ENCODE peak calls at places on chromosomes 7 and 10, in six cellular contexts. One of them, this sample, is unnamed.

GRCh38 chr10:133013478-133013877 is 71.1 kb upstream of the CFAP46 start:
- DNase-seq in MM.1S: no peak
- DNase-seq in PC-9: peak; percentile 49
- DNase-seq in neural progenitor cell: no peak
- DNase-seq in GM23248: no peak
- DNase-seq in GM23338: no peak
- DNase-seq in this sample: no peak

GRCh38 chr7:41921453-41921912 is 218.6 kb upstream of the INHBA start:
- DNase-seq in MM.1S: no peak
- DNase-seq in PC-9: no peak
- DNase-seq in neural progenitor cell: no peak
- DNase-seq in GM23248: peak; percentile 80
- DNase-seq in GM23338: no peak
- DNase-seq in this sample: no peak

GRCh38 chr7:28954936-28955335 is 3.2 kb downstream of the TRIL start:
- DNase-seq in MM.1S: no peak
- DNase-seq in PC-9: no peak
- DNase-seq in neural progenitor cell: no peak
- DNase-seq in GM23248: no peak
- DNase-seq in GM23338: peak; percentile 39
- DNase-seq in this sample: no peak

GRCh38 chr7:98418636-98419315 is 17.9 kb upstream of the BAIAP2L1 start:
- DNase-seq in MM.1S: no peak
- DNase-seq in PC-9: peak; percentile 99
- DNase-seq in neural progenitor cell: no peak
- DNase-seq in GM23248: peak; percentile 99
- DNase-seq in GM23338: no peak
- DNase-seq in this sample: peak; percentile 98

GRCh38 chr10:43028143-43028542 is 48.7 kb upstream of the RET start:
- DNase-seq in MM.1S: no peak
- DNase-seq in PC-9: no peak
- DNase-seq in neural progenitor cell: no peak
- DNase-seq in GM23248: no peak
- DNase-seq in GM23338: no peak
- DNase-seq in this sample: no peak

GRCh38 chr10:43978936-43979335 is 330.3 kb upstream of the ZNF32 start:
- DNase-seq in MM.1S: no peak
- DNase-seq in PC-9: no peak
- DNase-seq in neural progenitor cell: no peak
- DNase-seq in GM23248: no peak
- DNase-seq in GM23338: no peak
- DNase-seq in this sample: no peak

GRCh38 chr7:2736411-2736914 is 48.5 kb downstream of the AMZ1 start:
- DNase-seq in MM.1S: no peak
- DNase-seq in PC-9: no peak
- DNase-seq in neural progenitor cell: no peak
- DNase-seq in GM23248: no peak
- DNase-seq in GM23338: peak; percentile 51
- DNase-seq in this sample: no peak

GRCh38 chr7:95471076-95471475 is 14.7 kb upstream of the ASB4 start:
- DNase-seq in MM.1S: no peak
- DNase-seq in PC-9: no peak
- DNase-seq in neural progenitor cell: peak; percentile 31
- DNase-seq in GM23248: no peak
- DNase-seq in GM23338: peak; percentile 29
- DNase-seq in this sample: no peak

GRCh38 chr7:50981743-50982142 is 199.0 kb upstream of the GRB10 start:
- DNase-seq in MM.1S: no peak
- DNase-seq in PC-9: no peak
- DNase-seq in neural progenitor cell: no peak
- DNase-seq in GM23248: no peak
- DNase-seq in GM23338: peak; percentile 62
- DNase-seq in this sample: no peak

GRCh38 chr10:71940752-71941151 is 23.4 kb upstream of the CHST3 start:
- DNase-seq in MM.1S: no peak
- DNase-seq in PC-9: no peak
- DNase-seq in neural progenitor cell: no peak
- DNase-seq in GM23248: no peak
- DNase-seq in GM23338: no peak
- DNase-seq in this sample: no peak

GRCh38 chr7:107958764-107959526 is 44.0 kb downstream of the LAMB1 start:
- DNase-seq in MM.1S: no peak
- DNase-seq in PC-9: peak; percentile 76
- DNase-seq in neural progenitor cell: no peak
- DNase-seq in GM23248: peak; percentile 92
- DNase-seq in GM23338: no peak
- DNase-seq in this sample: no peak

GRCh38 chr7:155701972-155702544 is 57.6 kb downstream of the RBM33 start:
- DNase-seq in MM.1S: no peak
- DNase-seq in PC-9: no peak
- DNase-seq in neural progenitor cell: no peak
- DNase-seq in GM23248: peak; percentile 12
- DNase-seq in GM23338: no peak
- DNase-seq in this sample: no peak

GRCh38 chr10:124157286-124157685 is 63.9 kb upstream of the CHST15 start:
- DNase-seq in MM.1S: no peak
- DNase-seq in PC-9: no peak
- DNase-seq in neural progenitor cell: no peak
- DNase-seq in GM23248: peak; percentile 8
- DNase-seq in GM23338: no peak
- DNase-seq in this sample: no peak

GRCh38 chr10:121926157-121926556 is 1.7 kb downstream of the ATE1 start:
- DNase-seq in MM.1S: no peak
- DNase-seq in PC-9: no peak
- DNase-seq in neural progenitor cell: no peak
- DNase-seq in GM23248: peak; percentile 20
- DNase-seq in GM23338: no peak
- DNase-seq in this sample: no peak

GRCh38 chr10:112771733-112772132 is 178.3 kb upstream of the TCF7L2 start:
- DNase-seq in MM.1S: no peak
- DNase-seq in PC-9: no peak
- DNase-seq in neural progenitor cell: no peak
- DNase-seq in GM23248: no peak
- DNase-seq in GM23338: no peak
- DNase-seq in this sample: no peak

GRCh38 chr10:6601224-6601805 is 21.2 kb upstream of the PRKCQ start:
- DNase-seq in MM.1S: no peak
- DNase-seq in PC-9: no peak
- DNase-seq in neural progenitor cell: no peak
- DNase-seq in GM23248: no peak
- DNase-seq in GM23338: no peak
- DNase-seq in this sample: no peak

GRCh38 chr7:152347888-152348287 is 87.9 kb downstream of the KMT2C start:
- DNase-seq in MM.1S: no peak
- DNase-seq in PC-9: no peak
- DNase-seq in neural progenitor cell: no peak
- DNase-seq in GM23248: no peak
- DNase-seq in GM23338: no peak
- DNase-seq in this sample: no peak

GRCh38 chr10:49161411-49161997 is 26.7 kb downstream of the TMEM273 start:
- DNase-seq in MM.1S: no peak
- DNase-seq in PC-9: peak; percentile 56
- DNase-seq in neural progenitor cell: peak; percentile 49
- DNase-seq in GM23248: peak; percentile 83
- DNase-seq in GM23338: peak; percentile 66
- DNase-seq in this sample: peak; percentile 88

GRCh38 chr7:130909161-130909836 is 175.3 kb upstream of the KLF14 start:
- DNase-seq in MM.1S: no peak
- DNase-seq in PC-9: no peak
- DNase-seq in neural progenitor cell: no peak
- DNase-seq in GM23248: peak; percentile 45
- DNase-seq in GM23338: no peak
- DNase-seq in this sample: peak; percentile 29

GRCh38 chr7:104552102-104552501 is 223.7 kb downstream of the LHFPL3 start:
- DNase-seq in MM.1S: peak; percentile 65
- DNase-seq in PC-9: no peak
- DNase-seq in neural progenitor cell: peak; percentile 72
- DNase-seq in GM23248: peak; percentile 37
- DNase-seq in GM23338: peak; percentile 80
- DNase-seq in this sample: peak; percentile 51

GRCh38 chr10:112973805-112974204 is 23.8 kb downstream of the TCF7L2 start:
- DNase-seq in MM.1S: no peak
- DNase-seq in PC-9: no peak
- DNase-seq in neural progenitor cell: no peak
- DNase-seq in GM23248: no peak
- DNase-seq in GM23338: no peak
- DNase-seq in this sample: no peak

GRCh38 chr10:100725869-100726426 is 19.4 kb upstream of the PAX2 start:
- DNase-seq in MM.1S: no peak
- DNase-seq in PC-9: no peak
- DNase-seq in neural progenitor cell: no peak
- DNase-seq in GM23248: no peak
- DNase-seq in GM23338: no peak
- DNase-seq in this sample: no peak

GRCh38 chr10:100725041-100725440 is 20.3 kb upstream of the PAX2 start:
- DNase-seq in MM.1S: no peak
- DNase-seq in PC-9: no peak
- DNase-seq in neural progenitor cell: no peak
- DNase-seq in GM23248: peak; percentile 44
- DNase-seq in GM23338: peak; percentile 58
- DNase-seq in this sample: no peak

GRCh38 chr10:100724531-100725027 is 20.8 kb upstream of the PAX2 start:
- DNase-seq in MM.1S: no peak
- DNase-seq in PC-9: no peak
- DNase-seq in neural progenitor cell: no peak
- DNase-seq in GM23248: no peak
- DNase-seq in GM23338: peak; percentile 40
- DNase-seq in this sample: no peak

GRCh38 chr10:100723180-100723579 is 22.2 kb upstream of the PAX2 start:
- DNase-seq in MM.1S: no peak
- DNase-seq in PC-9: no peak
- DNase-seq in neural progenitor cell: no peak
- DNase-seq in GM23248: no peak
- DNase-seq in GM23338: no peak
- DNase-seq in this sample: no peak

DNA sequence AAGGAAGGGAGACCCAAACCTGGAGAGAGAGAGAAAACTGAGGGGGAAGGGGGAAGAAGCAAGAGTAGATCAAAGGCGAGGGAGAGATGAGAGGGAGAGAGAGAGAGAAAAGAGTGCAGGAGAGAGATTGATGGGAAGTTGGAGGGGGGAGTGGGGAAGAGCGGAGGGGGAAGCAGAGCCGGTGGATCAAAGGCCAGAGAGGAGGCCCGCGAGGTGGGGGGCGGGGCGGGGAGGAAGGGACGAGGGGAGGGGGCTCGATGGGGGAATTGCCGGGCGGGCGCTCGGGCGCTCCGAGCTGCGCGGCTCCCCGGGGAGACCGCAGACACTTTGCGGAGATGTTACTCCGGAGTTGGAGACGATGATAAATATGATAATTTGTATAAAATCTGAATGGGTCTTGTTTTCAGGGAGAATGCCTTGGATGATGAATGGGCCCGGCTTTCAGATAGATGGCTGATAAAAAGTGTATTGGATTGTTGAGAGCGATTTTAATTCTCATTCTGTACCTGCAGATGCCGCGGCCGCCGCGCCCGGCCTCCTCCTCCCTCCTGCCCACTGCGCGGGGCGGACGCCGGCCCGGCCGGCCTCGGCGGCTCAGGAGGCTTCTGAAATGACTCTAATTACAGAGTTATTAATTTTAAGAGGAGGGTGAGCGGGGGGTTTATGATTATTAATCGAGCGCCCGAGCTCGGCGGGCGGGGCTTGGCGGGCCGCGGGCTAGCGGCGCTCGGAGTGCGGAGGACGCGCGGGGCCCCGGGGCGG is 21.4 kb upstream of the PAX2 start:
- DNase-seq in MM.1S: no peak
- DNase-seq in PC-9: no peak
- DNase-seq in neural progenitor cell: peak; percentile 62
- DNase-seq in GM23248: no peak
- DNase-seq in GM23338: peak; percentile 71
- DNase-seq in this sample: no peak
- TF ChIP-seq EZH2 in MM.1S: no peak
- TF ChIP-seq EZH2 in PC-9: no peak
- TF ChIP-seq EZH2 in neural progenitor cell: peak; percentile 100
- TF ChIP-seq EZH2 in GM23248: peak; percentile 98
- TF ChIP-seq EZH2 in GM23338: peak; percentile 100
- TF ChIP-seq EZH2 in this sample: peak; percentile 81

GRCh38 chr10:110068780-110069179 is 61.0 kb downstream of the ADD3 start:
- DNase-seq in MM.1S: no peak
- DNase-seq in PC-9: no peak
- DNase-seq in neural progenitor cell: no peak
- DNase-seq in GM23248: no peak
- DNase-seq in GM23338: no peak
- DNase-seq in this sample: no peak
- H3F3A ChIP-seq in MM.1S: peaks cover 26% of the 10 kb centered on the region
- H3F3A ChIP-seq in PC-9: no peaks in the 10 kb centered on the region
- H3F3A ChIP-seq in neural progenitor cell: no peaks in the 10 kb centered on the region
- H3F3A ChIP-seq in GM23248: peaks cover 14% of the 10 kb centered on the region
- H3F3A ChIP-seq in GM23338: no peaks in the 10 kb centered on the region
- H3F3A ChIP-seq in this sample: no peaks in the 10 kb centered on the region

DNA sequence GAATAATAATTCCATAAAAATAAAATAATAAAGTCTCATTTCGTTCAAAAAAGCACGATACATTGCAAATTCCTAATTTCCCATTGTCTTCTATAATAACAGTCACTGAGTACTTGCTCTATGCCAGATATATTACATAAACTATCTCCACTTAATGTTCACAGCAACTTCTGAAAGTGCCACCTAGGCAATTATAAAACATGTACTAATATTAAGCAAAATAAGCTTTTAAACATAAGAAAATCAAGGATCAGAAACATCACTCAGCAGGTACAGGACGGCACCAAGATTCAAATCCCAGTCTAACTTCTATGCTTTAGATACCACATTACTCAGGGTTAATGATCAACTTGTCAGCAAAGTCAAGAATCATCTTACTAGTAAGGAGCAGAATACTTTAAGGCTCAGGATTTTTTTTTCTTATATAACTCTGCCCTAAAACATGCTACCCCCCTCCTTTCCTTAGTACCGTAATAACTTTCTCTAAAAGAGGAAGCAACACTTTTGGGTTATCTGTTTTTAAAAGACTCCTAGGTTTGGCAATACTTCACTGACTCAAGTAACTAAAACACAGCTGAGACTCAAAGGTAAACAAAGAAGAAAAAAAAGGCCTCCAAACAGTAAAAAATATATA is 51.3 kb downstream of the USP6NL start:
- DNase-seq in MM.1S: no peak
- DNase-seq in PC-9: no peak
- DNase-seq in neural progenitor cell: no peak
- DNase-seq in GM23248: no peak
- DNase-seq in GM23338: no peak
- DNase-seq in this sample: no peak
- H3K4me1 ChIP-seq in MM.1S: peaks cover 7% of the 10 kb centered on the region
- H3K4me1 ChIP-seq in PC-9: no peaks in the 10 kb centered on the region
- H3K4me1 ChIP-seq in neural progenitor cell: no peaks in the 10 kb centered on the region
- H3K4me1 ChIP-seq in GM23248: no peaks in the 10 kb centered on the region
- H3K4me1 ChIP-seq in GM23338: peaks cover 4% of the 10 kb centered on the region
- H3K4me1 ChIP-seq in this sample: no peaks in the 10 kb centered on the region

DNA sequence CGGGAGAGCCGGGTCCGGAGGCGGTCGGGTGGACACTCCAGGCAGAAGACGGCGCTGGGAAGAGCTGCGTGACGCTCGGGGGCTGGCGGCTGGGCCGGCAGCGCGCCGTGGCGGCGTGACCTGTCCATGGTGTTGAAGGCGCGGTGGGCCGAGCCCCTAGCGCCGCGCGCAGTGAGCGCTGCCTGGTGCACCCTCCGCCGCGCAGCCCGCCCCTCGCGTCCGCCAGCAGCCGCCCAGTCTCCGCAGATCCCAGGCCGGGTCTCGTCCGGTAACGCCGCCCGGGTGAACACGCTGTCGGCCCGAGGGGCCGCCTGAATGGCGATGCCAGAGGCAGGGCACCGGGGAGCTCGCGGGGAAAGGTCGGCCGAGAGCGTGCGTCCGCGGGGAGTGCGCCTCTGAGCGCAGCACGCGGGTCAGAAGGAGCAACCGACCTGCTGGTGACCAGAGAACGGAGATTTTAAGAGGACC is 657 bp upstream of the TMEM178B start:
- DNase-seq in MM.1S: peak; percentile 82
- DNase-seq in PC-9: no peak
- DNase-seq in neural progenitor cell: peak; percentile 92
- DNase-seq in GM23248: peak; percentile 73
- DNase-seq in GM23338: peak; percentile 78
- DNase-seq in this sample: peak; percentile 7
- TF ChIP-seq EZH2 in MM.1S: no peak
- TF ChIP-seq EZH2 in PC-9: no peak
- TF ChIP-seq EZH2 in neural progenitor cell: no peak
- TF ChIP-seq EZH2 in GM23248: peak; percentile 64
- TF ChIP-seq EZH2 in GM23338: no peak
- TF ChIP-seq EZH2 in this sample: no peak

This sample was measured in PC-3.